ENCODE peak calls at places on chromosome 19, in five cellular contexts. H is upper lobe of right lung; W is dorsolateral prefrontal cortex; R is CD8-positive, alpha-beta memory T cell; V is fibroblast of lung. M is an unnamed sample.

GRCh38 chr19:21586341-21587116 is 81.1 kb downstream of the ZNF429 start:
- DNase-seq in W (no peak), R (no peak), H (peak; percentile 70), V (no peak), M (no peak)

GRCh38 chr19:42111384-42111783 is 20.9 kb downstream of the POU2F2 start:
- DNase-seq in H (no peak), W (no peak), R (no peak), V (peak; percentile 80), M (no peak)

GRCh38 chr19:19900574-19901444 is at the start of gene ZNF93:
- DNase-seq in V (peak; percentile 97), R (peak; percentile 91), H (peak; percentile 93), W (peak; percentile 96), M (peak; percentile 91)

GRCh38 chr19:13978306-13978705 is 26.0 kb downstream of the DCAF15 start:
- DNase-seq in H (peak; percentile 87), V (no peak), R (no peak), W (peak; percentile 41), M (no peak)

GRCh38 chr19:49761625-49762311 is 1.3 kb downstream of the TSKS start:
- DNase-seq in H (no peak), W (no peak), V (peak; percentile 20), R (no peak), M (no peak)

GRCh38 chr19:43624933-43625332 is 5.5 kb upstream of the ZNF428 start:
- DNase-seq in R (peak; percentile 77), V (no peak), W (no peak), H (peak; percentile 83), M (peak; percentile 72)

GRCh38 chr19:14347999-14348889 is 33.0 kb upstream of the ADGRE5 start:
- DNase-seq in V (peak; percentile 25), W (peak; percentile 35), H (peak; percentile 84), R (peak; percentile 63), M (no peak)

GRCh38 chr19:11673608-11674041 is 65.1 kb downstream of the ZNF823 start:
- DNase-seq in H (peak; percentile 87), V (peak; percentile 47), W (peak; percentile 67), R (no peak), M (no peak)

GRCh38 chr19:12485571-12485970 is 955 bp upstream of the ZNF709 start:
- DNase-seq in V (no peak), R (no peak), H (no peak), W (no peak), M (no peak)

GRCh38 chr19:461664-462551 is 1.1 kb upstream of the SHC2 start:
- DNase-seq in R (no peak), H (peak; percentile 76), W (no peak), V (no peak), M (no peak)

GRCh38 chr19:29533578-29534544 is 8.1 kb downstream of the VSTM2B start:
- DNase-seq in H (peak; percentile 44), R (no peak), W (peak; percentile 20), V (no peak), M (no peak)

GRCh38 chr19:13796301-13797057 is 1.2 kb downstream of the ZSWIM4 start:
- DNase-seq in H (peak; percentile 75), W (no peak), R (no peak), V (peak; percentile 97), M (no peak)

GRCh38 chr19:628168-628567 is 5.2 kb downstream of the POLRMT start:
- DNase-seq in V (no peak), H (no peak), W (no peak), R (no peak), M (no peak)

GRCh38 chr19:8973501-8974091 is 36.6 kb downstream of the MUC16 start:
- DNase-seq in W (no peak), V (peak; percentile 10), H (no peak), R (no peak), M (no peak)

GRCh38 chr19:48390188-48391099 is 907 bp downstream of the KDELR1 start:
- DNase-seq in H (peak; percentile 87), R (peak; percentile 65), V (peak; percentile 62), W (peak; percentile 35), M (peak; percentile 72)

GRCh38 chr19:31444931-31445330 is 95.7 kb upstream of the TSHZ3 start:
- DNase-seq in V (no peak), R (no peak), H (no peak), W (no peak), M (no peak)

GRCh38 chr19:55689366-55690108 is 14.5 kb downstream of the EPN1 start:
- DNase-seq in V (no peak), W (no peak), H (peak; percentile 64), R (no peak), M (no peak)

GRCh38 chr19:7848779-7849457 is 18.9 kb downstream of the EVI5L start:
- DNase-seq in V (no peak), R (no peak), H (no peak), W (no peak), M (no peak)

GRCh38 chr19:48203227-48203793 is 32.8 kb downstream of the ZSWIM9 start:
- DNase-seq in W (no peak), V (no peak), H (no peak), R (no peak), M (no peak)

GRCh38 chr19:18401580-18402112 is 4.2 kb upstream of the LRRC25 start:
- DNase-seq in V (peak; percentile 49), R (no peak), H (no peak), W (no peak), M (peak; percentile 98)

GRCh38 chr19:42121666-42122069 is 10.6 kb downstream of the POU2F2 start:
- DNase-seq in V (peak; percentile 83), H (no peak), R (peak; percentile 41), W (no peak), M (peak; percentile 70)

GRCh38 chr19:28444371-28444770 is 768.6 kb downstream of the UQCRFS1 start:
- DNase-seq in W (no peak), R (no peak), V (no peak), H (no peak), M (no peak)

GRCh38 chr19:28454083-28454482 is 758.9 kb downstream of the UQCRFS1 start:
- DNase-seq in H (no peak), V (peak; percentile 76), W (no peak), R (no peak), M (no peak)

GRCh38 chr19:28445826-28446225 is 767.1 kb downstream of the UQCRFS1 start:
- DNase-seq in V (no peak), W (no peak), H (no peak), R (no peak), M (no peak)

GRCh38 chr19:28446511-28446910 is 766.4 kb downstream of the UQCRFS1 start:
- DNase-seq in W (no peak), R (no peak), H (no peak), V (no peak), M (no peak)

DNA sequence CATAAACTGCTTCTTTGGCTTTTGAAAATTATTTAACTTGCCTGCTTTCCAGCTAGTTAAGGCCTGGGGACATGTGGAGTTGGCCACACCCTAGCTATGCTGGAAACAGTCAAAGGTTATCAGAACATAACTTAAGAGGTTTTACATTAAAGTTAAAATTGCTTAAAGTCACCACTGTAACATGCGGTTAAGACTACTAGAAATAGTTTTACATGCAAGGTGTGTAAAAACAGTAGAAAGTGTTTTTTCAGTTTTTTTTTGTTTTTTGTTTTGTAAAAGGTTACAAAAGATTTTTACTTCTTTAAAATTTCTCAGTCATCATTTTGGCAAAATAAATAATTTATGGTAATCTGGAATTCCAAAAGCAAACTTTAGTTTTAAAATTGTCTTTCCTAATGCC is 763.1 kb downstream of the UQCRFS1 start:
- DNase-seq in V (no peak), W (no peak), R (no peak), H (no peak), M (no peak)
- H3K27ac ChIP-seq in V (no peak overlapping the region), W (no peak overlapping the region), R (no peak overlapping the region), H (no peak overlapping the region), M (no peak overlapping the region)

DNA sequence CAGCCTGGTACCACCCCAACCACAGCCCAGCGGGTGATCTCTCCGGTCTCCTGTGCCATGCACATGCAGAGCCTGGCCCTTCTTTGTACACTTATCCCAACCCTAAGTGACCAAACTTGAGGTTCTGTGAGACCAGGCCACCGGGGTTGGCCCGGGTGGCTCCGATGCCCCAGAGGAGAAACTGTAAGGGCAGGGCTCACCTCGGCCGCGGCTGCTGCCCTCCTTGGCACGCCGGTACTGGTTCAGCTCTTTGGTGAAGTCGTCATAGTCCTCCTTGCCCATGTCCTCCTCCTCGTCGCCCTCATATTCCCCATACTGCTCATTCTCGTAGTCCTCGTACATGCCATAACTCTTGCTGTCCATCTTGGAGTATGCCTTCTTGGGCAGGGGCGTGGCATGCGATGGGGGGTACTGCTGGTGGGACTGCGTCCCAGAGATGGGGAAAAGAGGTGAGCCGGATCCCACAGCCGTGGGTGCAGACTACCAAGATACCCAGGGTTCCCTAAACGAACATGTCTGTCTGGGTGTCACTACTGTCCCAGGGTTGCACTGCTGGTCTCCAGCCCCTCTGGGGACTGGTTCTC is 23.7 kb downstream of the ZC3H4 start:
- DNase-seq in H (no peak), R (no peak), V (no peak), W (no peak), M (no peak)
- H3K27ac ChIP-seq in H (no peak overlapping the region), R (no peak overlapping the region), V (no peak overlapping the region), W (no peak overlapping the region), M (no peak overlapping the region)

GRCh38 chr19:33194884-33195710 is 967 bp downstream of the LRP3 start:
- DNase-seq in W (no peak), V (peak; percentile 38), H (peak; percentile 69), R (no peak), M (peak; percentile 38)

GRCh38 chr19:33192010-33192409 is 2.1 kb upstream of the LRP3 start:
- DNase-seq in W (no peak), H (peak; percentile 52), R (no peak), V (no peak), M (no peak)

GRCh38 chr19:33194527-33194883 is 375 bp downstream of the LRP3 start:
- DNase-seq in H (peak; percentile 65), W (no peak), R (no peak), V (peak; percentile 10), M (no peak)

GRCh38 chr19:33193269-33193863 is 764 bp upstream of the LRP3 start:
- DNase-seq in R (no peak), W (no peak), H (peak; percentile 9), V (no peak), M (no peak)

DNA sequence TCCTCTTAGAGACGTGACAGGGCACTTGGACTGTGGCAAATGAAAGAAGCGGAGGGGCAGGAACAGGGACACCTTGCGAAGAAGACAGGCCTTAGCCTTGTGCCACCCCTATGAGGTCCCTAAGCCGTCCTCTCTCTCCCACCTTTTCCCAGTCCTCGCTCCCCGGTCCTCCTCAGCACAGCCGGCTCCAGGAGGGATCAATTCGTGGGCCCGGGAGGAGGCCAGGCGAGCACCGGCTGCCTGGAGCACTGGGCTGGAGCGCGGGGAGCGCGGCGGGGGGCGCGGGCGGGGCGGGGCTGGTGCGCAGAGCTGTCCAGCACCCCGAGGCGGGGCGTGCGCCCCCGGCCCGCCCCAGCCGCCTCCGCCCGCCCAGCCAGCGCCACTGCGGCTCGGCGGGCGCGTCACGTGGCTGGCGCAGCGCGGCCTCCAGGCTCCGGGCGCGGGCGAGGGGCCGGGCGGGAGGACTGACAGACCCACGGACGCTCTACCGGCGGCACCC is at the start of gene LRP3:
- DNase-seq in W (no peak), H (peak; percentile 78), R (no peak), V (peak; percentile 41), M (no peak)
- H3K27ac ChIP-seq in W (peak within 1 kb of the TSS; percentile 66), H (no peak within 1 kb of the TSS), R (no peak within 1 kb of the TSS), V (no peak within 1 kb of the TSS), M (peak within 1 kb of the TSS; percentile 98)

DNA sequence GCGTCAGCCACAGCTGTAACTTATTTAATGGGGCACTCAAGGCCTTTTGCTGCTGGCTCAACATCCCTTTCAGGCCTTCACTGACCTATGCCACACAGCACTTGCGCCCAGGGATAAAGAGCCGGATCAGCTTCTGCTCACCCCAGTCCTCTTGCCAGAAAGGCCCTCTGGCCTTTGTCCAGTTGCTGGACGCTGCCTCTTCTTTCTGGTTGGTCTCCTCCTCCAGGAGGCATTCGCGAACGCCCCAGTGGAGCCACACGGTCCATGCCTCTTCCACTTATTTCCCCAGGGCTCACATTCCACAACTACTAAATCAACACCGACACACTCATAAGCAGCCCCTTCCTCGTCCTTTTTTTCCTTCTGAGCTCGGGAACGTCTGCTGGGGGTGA is 3.7 kb upstream of the ZNF329 start:
- DNase-seq in R (no peak), W (no peak), V (peak; percentile 61), H (peak; percentile 65), M (no peak)
- H3K27ac ChIP-seq in R (peak overlapping the region; percentile 79), W (peak overlapping the region; percentile 91), V (peak overlapping the region; percentile 78), H (peak overlapping the region; percentile 95), M (peak overlapping the region; percentile 78)